ENCODE peak calls at places on chromosomes 7 and 10, in nine cellular contexts. I is heart left ventricle, U is colonic mucosa, S is A549, F is left ventricle myocardium inferior, C is keratinocyte, A is heart right ventricle, W is psoas muscle, K is lung. B is an unnamed sample.

GRCh38 chr7:89334785-89335184 is 539.2 kb upstream of the TEX47 start:
- DNase-seq in I (no peak), U (no peak), S (no peak), F (no peak), C (no peak), A (no peak), W (no peak), K (no peak), B (no peak)

GRCh38 chr7:73537051-73537450 is 15.0 kb upstream of the BAZ1B start:
- DNase-seq in I (no peak), U (no peak), S (no peak), F (no peak), C (no peak), A (no peak), W (no peak), K (no peak), B (no peak)

GRCh38 chr7:195830-196128 is 3.4 kb downstream of the FAM20C start:
- DNase-seq in I (no peak), U (no peak), S (no peak), F (no peak), C (no peak), A (peak; percentile 11), W (no peak), K (no peak), B (no peak)

GRCh38 chr7:13742126-13742525 is 247.3 kb downstream of the ETV1 start:
- DNase-seq in I (no peak), U (no peak), S (no peak), F (no peak), C (no peak), A (no peak), W (no peak), K (peak; percentile 46), B (no peak)

GRCh38 chr7:43872401-43873165 is 3.3 kb upstream of the MRPS24 start:
- DNase-seq in I (no peak), U (peak; percentile 46), S (no peak), F (no peak), C (peak; percentile 23), A (no peak), W (peak; percentile 80), K (no peak), B (no peak)

GRCh38 chr7:138449580-138449979 is 10.5 kb upstream of the TRIM24 start:
- DNase-seq in I (no peak), U (no peak), S (no peak), F (no peak), C (no peak), A (no peak), W (no peak), K (no peak), B (peak; percentile 53)

GRCh38 chr7:27237735-27238334 is 4.8 kb upstream of the EVX1 start:
- DNase-seq in I (no peak), U (no peak), S (no peak), F (no peak), C (no peak), A (no peak), W (no peak), K (no peak), B (no peak)

GRCh38 chr7:14579971-14580370 is 322.6 kb downstream of the DGKB start:
- DNase-seq in I (no peak), U (peak; percentile 27), S (no peak), F (no peak), C (no peak), A (no peak), W (no peak), K (no peak), B (no peak)

GRCh38 chr10:34119456-34119855 is 695.6 kb downstream of the PARD3 start:
- DNase-seq in I (no peak), U (no peak), S (no peak), F (no peak), C (no peak), A (no peak), W (no peak), K (no peak), B (no peak)

GRCh38 chr10:34121974-34122282 is 693.2 kb downstream of the PARD3 start:
- DNase-seq in I (no peak), U (no peak), S (no peak), F (no peak), C (no peak), A (no peak), W (no peak), K (no peak), B (no peak)

GRCh38 chr10:34125702-34126101 is 689.4 kb downstream of the PARD3 start:
- DNase-seq in I (no peak), U (no peak), S (no peak), F (no peak), C (no peak), A (no peak), W (no peak), K (no peak), B (no peak)

GRCh38 chr10:34124522-34125035 is 690.5 kb downstream of the PARD3 start:
- DNase-seq in I (no peak), U (no peak), S (peak; percentile 44), F (no peak), C (no peak), A (no peak), W (no peak), K (peak; percentile 41), B (no peak)

DNA sequence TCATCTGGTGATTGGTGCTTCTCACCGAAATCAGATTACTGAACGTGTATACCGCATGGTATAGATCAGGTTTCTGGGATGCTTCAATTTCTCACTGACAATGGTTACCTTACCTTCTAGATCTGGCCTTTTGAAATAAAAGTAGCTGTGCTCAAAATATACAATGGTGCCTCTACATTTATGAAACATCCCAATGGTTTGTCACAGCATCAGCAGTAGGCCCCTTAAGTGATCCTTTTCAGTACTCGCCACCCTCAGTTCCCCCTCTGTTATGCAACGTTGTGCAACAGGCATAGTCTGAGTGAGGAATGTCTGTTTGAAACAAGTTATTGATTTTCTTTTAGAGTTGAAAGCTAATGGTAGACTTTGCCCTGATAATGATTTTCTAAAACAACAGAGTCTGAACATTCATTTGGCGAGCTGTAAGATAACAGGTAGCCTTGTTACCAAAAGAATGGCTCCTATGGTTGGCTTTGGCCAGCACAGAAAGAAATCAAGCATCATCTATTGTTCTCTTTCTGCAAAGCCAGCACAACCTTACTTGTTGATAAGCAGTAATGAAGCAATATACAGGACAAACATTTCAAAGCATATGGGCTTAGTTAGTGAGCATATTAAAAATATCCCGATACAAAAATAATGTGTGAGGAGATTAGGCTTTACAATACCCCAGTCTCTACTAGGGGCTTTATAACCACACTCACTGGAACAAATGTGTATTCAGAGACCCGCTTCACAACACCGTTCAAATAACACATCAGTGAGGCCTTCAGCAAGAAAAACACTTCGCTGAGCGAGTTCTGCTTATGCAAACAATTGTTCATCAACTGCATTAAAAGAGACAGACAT is 693.7 kb downstream of the PARD3 start:
- DNase-seq in I (no peak), U (no peak), S (no peak), F (no peak), C (no peak), A (no peak), W (no peak), K (no peak), B (no peak)
- H3K4me3 ChIP-seq in I (no peak overlapping the region), U (no peak overlapping the region), S (no peak overlapping the region), F (no peak overlapping the region), C (no peak overlapping the region), A (no peak overlapping the region), W (no peak overlapping the region), K (no peak overlapping the region), B (no peak overlapping the region)

DNA sequence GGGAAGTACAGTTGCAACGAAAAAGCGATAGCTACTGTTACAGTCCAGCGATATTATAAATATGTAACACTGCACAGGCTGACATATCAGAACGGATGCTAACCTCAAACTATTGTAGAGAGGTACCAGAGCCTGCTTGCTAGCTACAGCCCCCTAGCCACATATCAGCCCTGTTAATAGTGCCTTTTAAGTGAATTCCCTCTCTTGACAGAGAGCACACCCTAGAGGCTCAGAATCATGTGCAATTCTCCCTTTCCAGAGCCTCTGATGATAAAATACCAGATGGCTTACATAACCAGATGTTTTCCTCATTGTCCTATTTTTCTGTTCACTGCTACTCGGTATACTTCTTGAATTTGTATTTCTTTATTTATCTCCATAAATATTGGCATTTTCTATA is 960.7 kb upstream of the CELF2 start:
- DNase-seq in I (no peak), U (no peak), S (no peak), F (no peak), C (no peak), A (no peak), W (no peak), K (no peak), B (no peak)
- H3K27ac ChIP-seq in I (no peak overlapping the region), U (no peak overlapping the region), S (no peak overlapping the region), F (no peak overlapping the region), C (no peak overlapping the region), A (no peak overlapping the region), W (no peak overlapping the region), K (no peak overlapping the region), B (no peak overlapping the region)

DNA sequence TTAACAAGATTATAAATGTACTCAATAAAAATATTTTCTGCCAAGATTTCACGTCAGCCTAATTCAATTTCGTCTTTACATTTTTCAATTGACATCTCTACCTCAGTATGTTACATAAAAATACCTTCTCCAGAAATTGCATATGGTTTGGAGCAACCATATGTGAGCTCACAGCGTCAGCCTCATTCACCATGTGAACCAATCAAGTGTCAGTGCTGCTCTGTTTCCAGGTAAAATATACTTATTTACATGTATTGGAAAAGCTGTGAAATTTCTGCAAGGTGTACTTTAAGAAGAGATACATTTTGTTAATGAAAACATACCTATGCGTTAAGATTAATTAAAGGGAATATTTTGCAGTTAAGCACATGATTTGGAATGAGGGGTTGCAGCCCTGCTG is 110.7 kb upstream of the PRSS1 start:
- DNase-seq in I (no peak), U (no peak), S (no peak), F (no peak), C (no peak), A (no peak), W (no peak), K (no peak), B (no peak)
- TF ChIP-seq CTCF in I (no peak), U (no peak), S (no peak), F (no peak), C (no peak), A (no peak), W (no peak), K (no peak), B (no peak)

DNA sequence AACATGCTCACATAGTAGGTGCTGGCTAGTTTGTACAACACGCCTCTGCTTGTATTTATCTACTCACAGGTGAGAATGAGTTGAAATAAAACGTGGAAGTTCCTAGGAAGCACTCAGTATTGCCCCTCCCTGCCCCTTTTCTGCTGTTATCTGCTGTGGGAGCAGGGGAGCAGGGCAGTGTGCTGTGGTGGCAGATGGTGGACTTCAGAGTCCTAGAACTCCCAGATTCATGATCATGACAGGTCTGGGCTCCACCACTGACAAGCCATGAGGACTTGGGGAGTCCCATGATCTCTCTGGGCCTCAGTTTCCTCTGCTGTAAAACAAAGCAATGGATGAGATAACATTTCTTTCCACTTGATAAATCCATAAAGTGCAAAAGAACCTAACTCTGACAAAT is 11.6 kb upstream of the PRKCQ start:
- DNase-seq in I (no peak), U (no peak), S (no peak), F (no peak), C (no peak), A (no peak), W (no peak), K (no peak), B (no peak)
- H3K4me3 ChIP-seq in I (no peak overlapping the region), U (no peak overlapping the region), S (no peak overlapping the region), F (no peak overlapping the region), C (no peak overlapping the region), A (no peak overlapping the region), W (no peak overlapping the region), K (no peak overlapping the region), B (no peak overlapping the region)

GRCh38 chr10:80137031-80137712 is 4.6 kb downstream of the PLAC9 start:
- DNase-seq in I (peak; percentile 71), U (no peak), S (no peak), F (peak; percentile 76), C (no peak), A (peak; percentile 68), W (peak; percentile 86), K (no peak), B (no peak)
- H3K27ac ChIP-seq in I (peak overlapping the region; percentile 79), U (peak overlapping the region; percentile 27), S (no peak overlapping the region), F (peak overlapping the region; percentile 90), C (no peak overlapping the region), A (peak overlapping the region; percentile 78), W (peak overlapping the region; percentile 63), K (peak overlapping the region; percentile 79), B (no peak overlapping the region)

B was measured in WERI-Rb-1.